ENCODE peak calls at places on chromosome 2, in six cellular contexts. One of them, this sample, is unnamed.

GRCh38 chr2:219042750-219043149 is 1.4 kb upstream of the CFAP65 start:
- DNase-seq in H1: no peak
- DNase-seq in SK-N-SH: no peak
- DNase-seq in K562: no peak
- DNase-seq in HepG2: no peak
- DNase-seq in GM12878: no peak
- DNase-seq in this sample: no peak

GRCh38 chr2:46000660-46001059 is 296.5 kb upstream of the EPAS1 start:
- DNase-seq in H1: peak; percentile 17
- DNase-seq in SK-N-SH: no peak
- DNase-seq in K562: no peak
- DNase-seq in HepG2: no peak
- DNase-seq in GM12878: no peak
- DNase-seq in this sample: no peak

GRCh38 chr2:201156051-201156450 is 26.9 kb upstream of the CASP10 start:
- DNase-seq in H1: no peak
- DNase-seq in SK-N-SH: no peak
- DNase-seq in K562: no peak
- DNase-seq in HepG2: no peak
- DNase-seq in GM12878: no peak
- DNase-seq in this sample: no peak

GRCh38 chr2:62145478-62146100 is 50.3 kb upstream of the B3GNT2 start:
- DNase-seq in H1: no peak
- DNase-seq in SK-N-SH: no peak
- DNase-seq in K562: no peak
- DNase-seq in HepG2: no peak
- DNase-seq in GM12878: peak; percentile 83
- DNase-seq in this sample: no peak

GRCh38 chr2:189086710-189087109 is 92.9 kb downstream of the COL5A2 start:
- DNase-seq in H1: no peak
- DNase-seq in SK-N-SH: no peak
- DNase-seq in K562: no peak
- DNase-seq in HepG2: no peak
- DNase-seq in GM12878: no peak
- DNase-seq in this sample: peak; percentile 80

GRCh38 chr2:174835797-174836255 is 71.6 kb upstream of the CHRNA1 start:
- DNase-seq in H1: no peak
- DNase-seq in SK-N-SH: no peak
- DNase-seq in K562: no peak
- DNase-seq in HepG2: no peak
- DNase-seq in GM12878: no peak
- DNase-seq in this sample: peak; percentile 97

GRCh38 chr2:673615-674318 is 3.4 kb downstream of the TMEM18 start:
- DNase-seq in H1: no peak
- DNase-seq in SK-N-SH: no peak
- DNase-seq in K562: no peak
- DNase-seq in HepG2: no peak
- DNase-seq in GM12878: no peak
- DNase-seq in this sample: peak; percentile 63

GRCh38 chr2:158619496-158619895 is 162.7 kb downstream of the PKP4 start:
- DNase-seq in H1: no peak
- DNase-seq in SK-N-SH: no peak
- DNase-seq in K562: no peak
- DNase-seq in HepG2: peak; percentile 70
- DNase-seq in GM12878: no peak
- DNase-seq in this sample: peak; percentile 57

GRCh38 chr2:169087757-169088379 is 18.5 kb downstream of the DHRS9 start:
- DNase-seq in H1: no peak
- DNase-seq in SK-N-SH: no peak
- DNase-seq in K562: no peak
- DNase-seq in HepG2: no peak
- DNase-seq in GM12878: no peak
- DNase-seq in this sample: no peak

GRCh38 chr2:127401757-127402695 is 14.3 kb upstream of the MAP3K2 start:
- DNase-seq in H1: no peak
- DNase-seq in SK-N-SH: no peak
- DNase-seq in K562: no peak
- DNase-seq in HepG2: no peak
- DNase-seq in GM12878: no peak
- DNase-seq in this sample: peak; percentile 32

GRCh38 chr2:121342751-121343150 is 57.7 kb upstream of the TFCP2L1 start:
- DNase-seq in H1: no peak
- DNase-seq in SK-N-SH: no peak
- DNase-seq in K562: no peak
- DNase-seq in HepG2: no peak
- DNase-seq in GM12878: no peak
- DNase-seq in this sample: no peak

GRCh38 chr2:47056374-47056773 is 98.7 kb downstream of the STPG4 start:
- DNase-seq in H1: no peak
- DNase-seq in SK-N-SH: peak; percentile 97
- DNase-seq in K562: no peak
- DNase-seq in HepG2: no peak
- DNase-seq in GM12878: no peak
- DNase-seq in this sample: peak; percentile 78

GRCh38 chr2:195330513-195330956 is 326.5 kb upstream of the SLC39A10 start:
- DNase-seq in H1: no peak
- DNase-seq in SK-N-SH: no peak
- DNase-seq in K562: peak; percentile 4
- DNase-seq in HepG2: no peak
- DNase-seq in GM12878: no peak
- DNase-seq in this sample: no peak

GRCh38 chr2:39871291-39871761 is 92.3 kb upstream of the THUMPD2 start:
- DNase-seq in H1: no peak
- DNase-seq in SK-N-SH: peak; percentile 11
- DNase-seq in K562: no peak
- DNase-seq in HepG2: no peak
- DNase-seq in GM12878: no peak
- DNase-seq in this sample: peak; percentile 90

GRCh38 chr2:218360453-218360852 is 3.8 kb downstream of the CATIP start:
- DNase-seq in H1: no peak
- DNase-seq in SK-N-SH: no peak
- DNase-seq in K562: peak; percentile 43
- DNase-seq in HepG2: no peak
- DNase-seq in GM12878: no peak
- DNase-seq in this sample: no peak

GRCh38 chr2:85642725-85643124 is 25.3 kb downstream of the SFTPB start:
- DNase-seq in H1: no peak
- DNase-seq in SK-N-SH: no peak
- DNase-seq in K562: no peak
- DNase-seq in HepG2: no peak
- DNase-seq in GM12878: peak; percentile 42
- DNase-seq in this sample: no peak

GRCh38 chr2:54522624-54523281 is 66.6 kb downstream of the SPTBN1 start:
- DNase-seq in H1: peak; percentile 68
- DNase-seq in SK-N-SH: peak; percentile 60
- DNase-seq in K562: peak; percentile 80
- DNase-seq in HepG2: peak; percentile 86
- DNase-seq in GM12878: peak; percentile 47
- DNase-seq in this sample: peak; percentile 59

GRCh38 chr2:229815858-229816257 is 101.5 kb upstream of the DNER start:
- DNase-seq in H1: no peak
- DNase-seq in SK-N-SH: no peak
- DNase-seq in K562: no peak
- DNase-seq in HepG2: no peak
- DNase-seq in GM12878: no peak
- DNase-seq in this sample: peak; percentile 59

GRCh38 chr2:9139491-9140443 is 66.8 kb upstream of the ASAP2 start:
- DNase-seq in H1: peak; percentile 97
- DNase-seq in SK-N-SH: peak; percentile 90
- DNase-seq in K562: peak; percentile 68
- DNase-seq in HepG2: peak; percentile 52
- DNase-seq in GM12878: no peak
- DNase-seq in this sample: peak; percentile 54

GRCh38 chr2:7034313-7034712 is 117.1 kb downstream of the RNF144A start:
- DNase-seq in H1: no peak
- DNase-seq in SK-N-SH: peak; percentile 70
- DNase-seq in K562: no peak
- DNase-seq in HepG2: peak; percentile 13
- DNase-seq in GM12878: no peak
- DNase-seq in this sample: no peak

GRCh38 chr2:238019962-238020361 is 40.8 kb upstream of the SCLY start:
- DNase-seq in H1: no peak
- DNase-seq in SK-N-SH: no peak
- DNase-seq in K562: no peak
- DNase-seq in HepG2: no peak
- DNase-seq in GM12878: no peak
- DNase-seq in this sample: no peak

GRCh38 chr2:102140367-102140766 is 2.2 kb upstream of the IL1R1 start:
- DNase-seq in H1: no peak
- DNase-seq in SK-N-SH: no peak
- DNase-seq in K562: no peak
- DNase-seq in HepG2: no peak
- DNase-seq in GM12878: no peak
- DNase-seq in this sample: peak; percentile 59

GRCh38 chr2:101803945-101804696 is 106.6 kb downstream of the MAP4K4 start:
- DNase-seq in H1: no peak
- DNase-seq in SK-N-SH: peak; percentile 39
- DNase-seq in K562: no peak
- DNase-seq in HepG2: peak; percentile 50
- DNase-seq in GM12878: no peak
- DNase-seq in this sample: no peak

DNA sequence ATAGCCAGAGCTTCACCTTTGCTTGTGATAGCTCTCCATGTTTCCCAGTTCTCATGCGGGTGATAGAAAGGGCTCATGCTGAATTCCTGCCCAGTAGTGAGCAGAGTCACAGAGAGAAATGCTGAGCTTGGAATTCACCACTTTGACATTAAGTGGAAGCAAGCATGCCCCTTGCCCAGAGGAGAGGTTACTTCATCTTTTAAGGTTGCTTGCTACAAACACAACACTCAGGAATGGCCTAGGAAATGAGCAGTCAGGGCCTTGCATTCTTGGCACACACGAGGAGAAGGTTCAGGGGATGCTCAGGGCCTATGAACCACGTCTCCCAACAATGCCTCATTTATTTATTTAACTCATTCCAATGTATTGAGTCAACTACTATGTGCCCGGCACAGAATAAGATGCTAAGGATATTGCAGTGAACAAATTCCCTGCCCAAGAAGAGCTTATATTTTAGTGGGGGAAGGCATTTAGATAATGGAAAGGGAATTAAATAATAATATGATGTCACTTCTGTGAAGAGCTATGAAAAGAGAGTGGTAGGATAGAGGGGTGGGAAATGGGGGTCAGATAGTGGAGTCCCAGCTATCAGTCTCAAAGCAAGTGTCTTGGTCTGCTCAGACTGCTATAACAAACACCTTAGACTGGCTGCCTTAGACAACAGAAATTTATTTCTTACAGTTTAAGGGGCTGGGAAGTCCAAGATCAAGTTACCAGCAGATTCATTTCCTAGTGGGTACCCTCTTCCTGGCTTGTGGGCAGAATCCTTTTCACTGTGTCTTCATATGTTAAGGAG is 42.1 kb downstream of the DDX18 start:
- DNase-seq in H1: peak; percentile 23
- DNase-seq in SK-N-SH: no peak
- DNase-seq in K562: no peak
- DNase-seq in HepG2: peak; percentile 67
- DNase-seq in GM12878: no peak
- DNase-seq in this sample: peak; percentile 96
- H2AFZ ChIP-seq in H1: no peak overlapping the region
- H2AFZ ChIP-seq in SK-N-SH: peak overlapping the region; percentile 65
- H2AFZ ChIP-seq in K562: no peak overlapping the region
- H2AFZ ChIP-seq in HepG2: no peak overlapping the region
- H2AFZ ChIP-seq in GM12878: no peak overlapping the region
- H2AFZ ChIP-seq in this sample: peak overlapping the region; percentile 73

DNA sequence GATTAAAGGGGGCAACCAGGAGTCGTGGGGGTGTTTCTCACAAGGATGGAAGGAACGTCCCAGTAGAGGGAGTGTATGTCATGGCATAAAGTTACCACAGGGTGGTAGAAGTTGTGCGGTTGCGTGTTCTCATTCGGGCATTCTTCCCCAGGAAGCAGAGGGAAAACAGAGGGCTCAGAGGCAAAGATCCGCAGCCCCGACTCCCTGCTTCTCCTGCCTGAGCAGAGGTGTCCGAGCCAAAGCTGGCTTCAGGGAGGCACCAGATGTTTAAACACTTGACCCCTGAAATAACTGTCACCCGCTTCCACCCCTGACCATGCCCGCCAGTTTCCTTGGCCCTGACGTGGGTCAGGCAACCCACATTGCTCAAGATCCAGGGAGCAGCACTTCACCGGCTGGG is 83.7 kb downstream of the EN1 start:
- DNase-seq in H1: peak; percentile 65
- DNase-seq in SK-N-SH: peak; percentile 20
- DNase-seq in K562: peak; percentile 28
- DNase-seq in HepG2: peak; percentile 8
- DNase-seq in GM12878: no peak
- DNase-seq in this sample: no peak
- TF ChIP-seq USF2 in H1: no peak
- TF ChIP-seq USF2 in SK-N-SH: no peak
- TF ChIP-seq USF2 in K562: no peak
- TF ChIP-seq USF2 in HepG2: no peak
- TF ChIP-seq USF2 in GM12878: no peak
- TF ChIP-seq USF2 in this sample: no peak

DNA sequence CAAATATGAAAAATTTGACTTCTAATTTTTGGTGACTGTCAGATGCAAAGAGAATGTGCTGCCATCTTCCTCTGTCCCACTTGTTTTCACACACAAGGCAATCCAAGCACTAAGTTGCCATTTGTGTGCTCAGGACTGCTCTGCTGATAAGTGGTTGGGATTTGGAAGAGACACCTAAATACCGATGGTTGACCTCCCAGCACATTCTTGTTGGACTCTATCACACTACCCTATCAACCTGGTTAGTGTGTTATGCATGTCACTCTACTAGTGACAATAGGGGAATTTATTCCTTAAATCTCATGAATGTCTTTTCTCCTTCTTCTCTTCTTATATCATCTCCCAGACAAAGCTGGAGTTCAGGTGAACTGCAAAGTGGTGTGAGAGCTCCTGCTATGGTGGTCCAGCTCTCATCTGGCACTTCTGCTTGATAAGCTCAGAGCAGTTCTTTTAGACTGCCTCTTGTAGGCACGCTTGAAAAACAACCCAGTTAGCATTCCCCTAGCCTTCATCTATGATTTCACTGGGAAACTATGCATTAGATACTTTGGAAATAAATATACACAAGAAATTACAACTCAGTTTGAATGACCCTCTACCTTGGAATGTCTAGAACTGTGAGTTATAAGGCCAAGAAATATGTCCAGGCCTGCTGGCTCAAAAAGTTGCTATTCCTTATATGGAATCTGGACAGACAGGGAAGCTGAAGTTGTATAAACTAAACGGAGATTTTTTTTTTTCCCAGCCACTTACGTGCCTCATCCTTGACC is 404.8 kb downstream of the MEIS1 start:
- DNase-seq in H1: no peak
- DNase-seq in SK-N-SH: no peak
- DNase-seq in K562: no peak
- DNase-seq in HepG2: no peak
- DNase-seq in GM12878: no peak
- DNase-seq in this sample: peak; percentile 100
- H2AFZ ChIP-seq in H1: no peak overlapping the region
- H2AFZ ChIP-seq in SK-N-SH: peak overlapping the region; percentile 62
- H2AFZ ChIP-seq in K562: no peak overlapping the region
- H2AFZ ChIP-seq in HepG2: no peak overlapping the region
- H2AFZ ChIP-seq in GM12878: no peak overlapping the region
- H2AFZ ChIP-seq in this sample: no peak overlapping the region

DNA sequence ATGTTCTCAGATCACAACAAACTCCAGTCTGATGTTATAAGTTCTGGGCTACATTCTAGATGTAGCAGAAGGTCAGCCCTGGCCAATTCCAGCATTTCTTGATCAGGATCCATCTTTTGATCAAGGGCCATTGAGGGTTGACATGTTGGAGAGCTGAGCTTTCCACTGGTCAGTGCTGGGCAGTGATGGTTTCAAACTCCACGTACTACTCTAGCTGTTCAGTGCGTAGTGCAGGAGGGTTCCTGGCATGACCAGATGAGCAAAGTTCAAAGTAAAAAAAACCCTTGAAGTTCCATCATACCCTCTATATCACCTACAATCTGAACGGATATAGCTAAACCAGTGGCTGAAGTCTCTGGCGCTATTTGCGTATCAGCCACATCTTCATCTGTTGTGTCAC is 210.4 kb upstream of the OSR1 start:
- DNase-seq in H1: no peak
- DNase-seq in SK-N-SH: no peak
- DNase-seq in K562: no peak
- DNase-seq in HepG2: no peak
- DNase-seq in GM12878: no peak
- DNase-seq in this sample: no peak
- TF ChIP-seq USF2 in H1: no peak
- TF ChIP-seq USF2 in SK-N-SH: no peak
- TF ChIP-seq USF2 in K562: no peak
- TF ChIP-seq USF2 in HepG2: no peak
- TF ChIP-seq USF2 in GM12878: no peak
- TF ChIP-seq USF2 in this sample: no peak